ENCODE peak calls at places on chromosome 14, in four cellular contexts. Z, I, L and U are unnamed samples.

GRCh38 chr14:59376691-59377090 is 88.5 kb downstream of the GPR135 start:
- DNase-seq in Z (no peak), I (no peak), L (no peak), U (peak; percentile 30)

GRCh38 chr14:69877492-69877891 is 1.7 kb upstream of the SMOC1 start:
- DNase-seq in Z (peak; percentile 46), I (peak; percentile 6), L (no peak), U (peak; percentile 8)

GRCh38 chr14:103511022-103511693 is 11.5 kb downstream of the CKB start:
- DNase-seq in Z (no peak), I (no peak), L (no peak), U (no peak)

GRCh38 chr14:93332032-93332852 is 594 bp downstream of the BTBD7 start:
- DNase-seq in Z (peak; percentile 72), I (peak; percentile 69), L (peak; percentile 72), U (peak; percentile 28)

GRCh38 chr14:51783765-51784164 is 76.6 kb upstream of the GNG2 start:
- DNase-seq in Z (peak; percentile 84), I (no peak), L (no peak), U (peak; percentile 46)

GRCh38 chr14:106605548-106606448 is 1079.4 kb downstream of the TMEM121 start:
- DNase-seq in Z (no peak), I (peak; percentile 81), L (peak; percentile 5), U (no peak)

GRCh38 chr14:100261621-100262020 is 22.7 kb downstream of the YY1 start:
- DNase-seq in Z (no peak), I (no peak), L (no peak), U (no peak)

GRCh38 chr14:100246136-100246535 is 7.2 kb downstream of the YY1 start:
- DNase-seq in Z (no peak), I (no peak), L (no peak), U (no peak)

GRCh38 chr14:100434911-100435455 is 111.8 kb downstream of the SLC25A47 start:
- DNase-seq in Z (no peak), I (no peak), L (no peak), U (no peak)

GRCh38 chr14:31263485-31264133 is 56.0 kb upstream of the HECTD1 start:
- DNase-seq in Z (peak; percentile 99), I (no peak), L (peak; percentile 77), U (peak; percentile 99)

GRCh38 chr14:99899578-99900178 is 106.5 kb downstream of the EML1 start:
- DNase-seq in Z (peak; percentile 47), I (peak; percentile 35), L (no peak), U (peak; percentile 13)

GRCh38 chr14:35140718-35141581 is 18.6 kb downstream of the PRORP start:
- DNase-seq in Z (peak; percentile 59), I (peak; percentile 59), L (no peak), U (peak; percentile 62)

GRCh38 chr14:99015833-99016232 is 256.2 kb downstream of the BCL11B start:
- DNase-seq in Z (no peak), I (no peak), L (no peak), U (no peak)

GRCh38 chr14:60662987-60663386 is 13.7 kb upstream of the SIX1 start:
- DNase-seq in Z (peak; percentile 38), I (no peak), L (no peak), U (no peak)

GRCh38 chr14:85437143-85437542 is 92.8 kb upstream of the FLRT2 start:
- DNase-seq in Z (peak; percentile 71), I (no peak), L (no peak), U (no peak)

GRCh38 chr14:37027188-37027824 is 145.1 kb downstream of the SLC25A21 start:
- DNase-seq in Z (no peak), I (no peak), L (no peak), U (no peak)

GRCh38 chr14:76324133-76324532 is 51.8 kb upstream of the ESRRB start:
- DNase-seq in Z (no peak), I (no peak), L (no peak), U (no peak)

GRCh38 chr14:102589761-102590290 is 2.6 kb upstream of the RCOR1 start:
- DNase-seq in Z (no peak), I (no peak), L (no peak), U (no peak)

GRCh38 chr14:62179367-62180018 is 417.3 kb downstream of the SNAPC1 start:
- DNase-seq in Z (peak; percentile 91), I (peak; percentile 49), L (peak; percentile 55), U (peak; percentile 87)

GRCh38 chr14:55136868-55137785 is 8.1 kb downstream of the LGALS3 start:
- DNase-seq in Z (peak; percentile 85), I (no peak), L (no peak), U (peak; percentile 89)

GRCh38 chr14:72476657-72477499 is 417.0 kb downstream of the DPF3 start:
- DNase-seq in Z (peak; percentile 66), I (peak; percentile 2), L (no peak), U (peak; percentile 88)

GRCh38 chr14:38721822-38722431 is 381.1 kb downstream of the SEC23A start:
- DNase-seq in Z (peak; percentile 68), I (peak; percentile 37), L (peak; percentile 29), U (peak; percentile 34)

GRCh38 chr14:79253576-79253975 is 957.7 kb downstream of the DIO2 start:
- DNase-seq in Z (no peak), I (no peak), L (no peak), U (no peak)

GRCh38 chr14:30227871-30228270 is 300.2 kb upstream of the PRKD1 start:
- DNase-seq in Z (peak; percentile 82), I (no peak), L (peak; percentile 12), U (peak; percentile 68)

GRCh38 chr14:72616811-72617210 is 277.1 kb downstream of the DPF3 start:
- DNase-seq in Z (no peak), I (no peak), L (no peak), U (no peak)

GRCh38 chr14:76101384-76101783 is 50.3 kb upstream of the GPATCH2L start:
- DNase-seq in Z (peak; percentile 57), I (no peak), L (no peak), U (peak; percentile 3)

GRCh38 chr14:91246051-91246852 is 1.7 kb upstream of the GPR68 start:
- DNase-seq in Z (no peak), I (no peak), L (no peak), U (no peak)

GRCh38 chr14:38189930-38190726 is 17.6 kb upstream of the SSTR1 start:
- DNase-seq in Z (no peak), I (no peak), L (no peak), U (no peak)

GRCh38 chr14:106277503-106277902 is 751.1 kb downstream of the TMEM121 start:
- DNase-seq in Z (no peak), I (peak; percentile 41), L (no peak), U (no peak)

GRCh38 chr14:64463873-64464272 is 1.4 kb upstream of the AKAP5 start:
- DNase-seq in Z (no peak), I (no peak), L (no peak), U (no peak)

DNA sequence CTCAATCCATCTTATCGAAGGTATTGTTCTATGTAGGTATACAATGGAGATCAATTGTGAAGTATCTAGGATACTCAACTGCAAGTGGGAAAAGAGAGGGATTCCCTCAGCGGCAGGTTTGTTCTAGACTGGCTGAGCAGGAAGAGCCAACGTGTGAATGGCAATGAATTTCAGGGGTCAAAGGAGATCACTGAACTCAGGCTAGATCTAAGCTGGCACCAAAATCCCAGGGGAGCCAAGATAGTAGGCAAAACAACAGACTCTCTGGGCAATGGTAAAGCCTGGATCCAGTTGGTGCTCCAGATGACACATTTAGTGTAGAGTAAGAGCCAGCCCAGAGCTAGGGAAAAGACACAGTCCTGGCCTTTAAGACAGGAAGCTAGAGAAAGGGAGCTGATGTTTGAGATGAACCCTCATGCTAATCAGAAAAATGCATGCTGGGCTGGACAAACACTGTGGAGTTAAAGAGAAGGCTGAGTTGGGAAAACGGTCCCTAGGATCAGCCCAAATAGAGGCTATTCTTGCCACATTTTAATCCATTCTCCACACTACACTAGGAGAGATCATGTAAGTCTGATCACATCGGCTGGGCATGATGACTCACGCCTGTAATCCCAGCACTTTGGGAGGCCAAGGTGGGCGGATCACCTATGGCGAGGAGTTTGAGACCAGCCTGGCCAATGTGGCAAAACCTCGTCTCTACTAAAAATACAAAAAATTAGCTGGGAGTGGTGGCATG is 45.6 kb downstream of the EFCAB11 start:
- DNase-seq in Z (peak; percentile 13), I (no peak), L (no peak), U (no peak)
- H2AFZ ChIP-seq in Z (no peak overlapping the region), I (no peak overlapping the region), L (no peak overlapping the region), U (no peak overlapping the region)

GRCh38 chr14:23589606-23590005 is 11.0 kb upstream of the JPH4 start:
- DNase-seq in Z (no peak), I (no peak), L (no peak), U (no peak)
- H2AFZ ChIP-seq in Z (no peak overlapping the region), I (no peak overlapping the region), L (no peak overlapping the region), U (no peak overlapping the region)

DNA sequence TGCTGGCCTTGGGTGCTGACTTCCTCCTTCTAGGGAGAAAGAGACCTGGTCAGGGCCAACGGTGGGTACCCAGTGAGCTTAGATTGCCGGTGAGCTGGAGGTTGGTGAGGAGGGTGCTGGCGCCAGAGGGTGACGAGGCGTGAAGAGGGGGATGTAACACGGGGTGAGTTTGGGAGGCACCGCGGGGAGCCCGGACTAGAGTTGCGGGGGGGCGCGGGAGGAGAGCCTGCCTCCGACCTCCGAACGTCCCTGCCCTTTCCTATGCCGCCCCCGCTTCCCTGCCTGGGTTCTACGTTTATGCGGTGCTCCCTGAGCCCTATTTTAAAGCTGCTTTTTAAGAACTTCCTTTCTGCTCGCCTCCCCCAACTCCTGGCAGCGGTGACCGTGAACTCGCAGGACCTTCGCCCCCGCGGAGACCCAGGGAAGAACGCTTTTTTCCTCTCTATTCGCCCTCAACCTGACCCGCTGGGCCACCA is 18.6 kb downstream of the OR6S1 start:
- DNase-seq in Z (peak; percentile 22), I (no peak), L (no peak), U (no peak)
- H2AFZ ChIP-seq in Z (peak overlapping the region; percentile 58), I (no peak overlapping the region), L (no peak overlapping the region), U (no peak overlapping the region)

GRCh38 chr14:86541969-86542368 is 1012.0 kb downstream of the FLRT2 start:
- DNase-seq in Z (no peak), I (no peak), L (no peak), U (no peak)
- H2AFZ ChIP-seq in Z (no peak overlapping the region), I (no peak overlapping the region), L (no peak overlapping the region), U (no peak overlapping the region)

DNA sequence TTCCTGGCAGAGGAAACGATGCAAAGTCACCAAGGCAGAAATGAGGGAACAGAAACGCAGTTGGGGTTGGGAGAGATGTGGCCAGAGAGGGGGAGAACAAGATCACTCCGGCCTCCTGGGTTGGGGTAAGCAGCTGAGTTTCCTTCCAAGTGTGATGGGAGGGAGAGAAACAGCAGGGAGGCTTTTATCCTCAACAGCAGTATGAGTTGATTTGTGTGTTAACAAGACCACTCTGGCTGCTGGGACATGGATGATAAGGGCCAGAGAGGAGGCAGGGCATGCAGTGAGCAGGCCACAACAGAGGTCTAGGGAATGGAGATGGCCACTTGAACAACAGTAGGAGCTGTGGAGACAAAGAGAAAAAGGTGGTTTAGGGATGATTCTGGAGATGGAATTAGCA is 66.8 kb downstream of the GLRX5 start:
- DNase-seq in Z (no peak), I (no peak), L (no peak), U (no peak)
- H2AFZ ChIP-seq in Z (no peak overlapping the region), I (no peak overlapping the region), L (no peak overlapping the region), U (no peak overlapping the region)

GRCh38 chr14:104659146-104659545 is 30.3 kb upstream of the INF2 start:
- DNase-seq in Z (no peak), I (peak; percentile 42), L (no peak), U (no peak)

GRCh38 chr14:104656014-104656714 is 33.3 kb upstream of the INF2 start:
- DNase-seq in Z (peak; percentile 52), I (peak; percentile 53), L (no peak), U (no peak)

GRCh38 chr14:104658325-104658712 is 31.1 kb upstream of the INF2 start:
- DNase-seq in Z (no peak), I (peak; percentile 87), L (no peak), U (no peak)

GRCh38 chr14:104657114-104657524 is 32.3 kb upstream of the INF2 start:
- DNase-seq in Z (no peak), I (peak; percentile 89), L (no peak), U (no peak)

GRCh38 chr14:104657563-104658324 is 31.7 kb upstream of the INF2 start:
- DNase-seq in Z (no peak), I (peak; percentile 98), L (no peak), U (no peak)
- H2AFZ ChIP-seq in Z (no peak overlapping the region), I (peak overlapping the region; percentile 29), L (no peak overlapping the region), U (no peak overlapping the region)

GRCh38 chr14:74409441-74409840 is 16.6 kb downstream of the SYNDIG1L start:
- DNase-seq in Z (no peak), I (no peak), L (no peak), U (no peak)
- H2AFZ ChIP-seq in Z (no peak overlapping the region), I (no peak overlapping the region), L (no peak overlapping the region), U (no peak overlapping the region)